ENCODE peak calls at places on chromosomes 4 and X, in eight cellular contexts. V is cardiac fibroblast, S is dermis microvascular lymphatic vessel endothelial cell, K is WTC11, M is progenitor cell of endocrine pancreas, T is nephron progenitor cell, C is HT1080, B is AG08395. Y is an unnamed sample.

GRCh38 chr4:26194764-26195163 is 126.0 kb upstream of the RBPJ start:
- DNase-seq in S (no peak), K (no peak), C (no peak), V (no peak), B (no peak), T (no peak), M (no peak), Y (no peak)

GRCh38 chrX:102765794-102766193 is 45.3 kb downstream of the GPRASP3 start:
- DNase-seq in M (no peak), C (peak; percentile 63), K (no peak), T (no peak), V (peak; percentile 46), B (peak; percentile 62), S (peak; percentile 74), Y (no peak)

GRCh38 chr4:173217075-173217474 is 48.5 kb downstream of the GALNT7 start:
- DNase-seq in C (no peak), B (no peak), S (no peak), K (no peak), M (no peak), T (no peak), V (no peak), Y (no peak)

GRCh38 chrX:103730746-103731508 is 20.2 kb downstream of the TMEM31 start:
- DNase-seq in B (peak; percentile 62), S (peak; percentile 89), T (no peak), K (no peak), V (peak; percentile 97), C (peak; percentile 68), M (no peak), Y (no peak)

GRCh38 chrX:130170752-130171445 is 863 bp upstream of the RAB33A start:
- DNase-seq in V (no peak), B (peak; percentile 21), K (peak; percentile 61), M (no peak), T (peak; percentile 30), S (peak; percentile 27), C (no peak), Y (peak; percentile 50)

GRCh38 chr4:102627831-102628523 is 126.8 kb downstream of the NFKB1 start:
- DNase-seq in T (no peak), K (no peak), M (no peak), C (peak; percentile 97), V (peak; percentile 64), B (peak; percentile 43), S (peak; percentile 75), Y (no peak)

GRCh38 chr4:112284166-112284565 is 1.5 kb downstream of the TIFA start:
- DNase-seq in S (peak; percentile 25), B (peak; percentile 27), C (no peak), T (no peak), M (no peak), K (no peak), V (peak; percentile 25), Y (no peak)

GRCh38 chrX:118726887-118727685 is at the start of gene IL13RA1:
- DNase-seq in S (peak; percentile 84), V (peak; percentile 72), B (peak; percentile 75), C (peak; percentile 89), T (peak; percentile 83), K (peak; percentile 80), M (peak; percentile 67), Y (peak; percentile 44)

GRCh38 chrX:10171291-10171690 is 14.5 kb downstream of the CLCN4 start:
- DNase-seq in M (no peak), C (no peak), V (no peak), B (no peak), S (no peak), K (no peak), T (no peak), Y (no peak)

GRCh38 chr4:4524364-4524763 is 17.5 kb downstream of the STX18 start:
- DNase-seq in K (peak; percentile 28), M (no peak), T (peak; percentile 8), C (peak; percentile 21), S (no peak), B (no peak), V (no peak), Y (no peak)

GRCh38 chr4:104967034-104967401 is 179.7 kb upstream of the TET2 start:
- DNase-seq in K (no peak), T (no peak), B (no peak), V (no peak), M (no peak), C (no peak), S (no peak), Y (no peak)

GRCh38 chr4:123399638-123400358 is 3.2 kb downstream of the SPRY1 start:
- DNase-seq in S (no peak), T (no peak), M (no peak), C (no peak), V (peak; percentile 64), B (no peak), K (no peak), Y (no peak)

GRCh38 chrX:8783100-8784098 is 17.8 kb downstream of the FAM9A start:
- DNase-seq in C (no peak), V (peak; percentile 23), K (peak; percentile 63), T (peak; percentile 14), S (peak; percentile 17), M (no peak), B (no peak), Y (no peak)

GRCh38 chrX:133490955-133491354 is 75.7 kb upstream of the GPC4 start:
- DNase-seq in K (no peak), M (no peak), T (no peak), S (no peak), V (no peak), C (no peak), B (no peak), Y (no peak)

GRCh38 chr4:133711817-133712216 is 489.8 kb downstream of the PABPC4L start:
- DNase-seq in C (peak; percentile 20), K (no peak), V (peak; percentile 21), S (no peak), M (no peak), T (no peak), B (no peak), Y (no peak)

GRCh38 chr4:27684501-27685077 is 823.9 kb downstream of the STIM2 start:
- DNase-seq in B (peak; percentile 8), S (peak; percentile 22), T (peak; percentile 64), C (peak; percentile 50), M (peak; percentile 45), K (peak; percentile 69), V (peak; percentile 62), Y (no peak)

GRCh38 chrX:724256-724655 is 93.7 kb downstream of the SHOX start:
- DNase-seq in S (no peak), M (no peak), C (no peak), T (no peak), B (no peak), K (no peak), V (no peak), Y (no peak)

GRCh38 chrX:123267220-123267619 is 83.1 kb downstream of the GRIA3 start:
- DNase-seq in S (no peak), T (no peak), M (no peak), V (peak; percentile 37), C (no peak), B (peak; percentile 38), K (no peak), Y (no peak)

Y was measured in D721Med.